ENCODE peak calls at places on chromosomes 16 and 17, in eight cellular contexts. One of them, this sample, is unnamed.

GRCh38 chr16:87543436-87544191 is 50.8 kb upstream of the ZCCHC14 start:
- DNase-seq in T1000: no peak
- DNase-seq in stomach: no peak
- DNase-seq in midbrain: no peak
- DNase-seq in A172: no peak
- DNase-seq in HT-29: no peak
- DNase-seq in GM04504: no peak
- DNase-seq in sciatic nerve: no peak
- DNase-seq in this sample: no peak

GRCh38 chr17:43338886-43339516 is 59.8 kb upstream of the ARL4D start:
- DNase-seq in sciatic nerve: peak
- DNase-seq in GM04504: peak
- DNase-seq in T1000: no peak
- DNase-seq in midbrain: peak
- DNase-seq in A172: peak
- DNase-seq in HT-29: peak
- DNase-seq in stomach: peak
- DNase-seq in this sample: no peak

GRCh38 chr17:10048951-10049350 is 143.9 kb upstream of the RCVRN start:
- DNase-seq in midbrain: peak
- DNase-seq in sciatic nerve: no peak
- DNase-seq in T1000: no peak
- DNase-seq in HT-29: no peak
- DNase-seq in A172: no peak
- DNase-seq in stomach: no peak
- DNase-seq in GM04504: no peak
- DNase-seq in this sample: no peak

GRCh38 chr16:77035361-77035760 is 155.6 kb upstream of the MON1B start:
- DNase-seq in sciatic nerve: no peak
- DNase-seq in GM04504: no peak
- DNase-seq in HT-29: no peak
- DNase-seq in T1000: no peak
- DNase-seq in midbrain: no peak
- DNase-seq in stomach: no peak
- DNase-seq in A172: no peak
- DNase-seq in this sample: no peak

GRCh38 chr16:66728117-66728787 is 23.2 kb downstream of the DYNC1LI2 start:
- DNase-seq in stomach: peak
- DNase-seq in GM04504: no peak
- DNase-seq in midbrain: peak
- DNase-seq in sciatic nerve: no peak
- DNase-seq in T1000: no peak
- DNase-seq in A172: peak
- DNase-seq in HT-29: peak
- DNase-seq in this sample: no peak

GRCh38 chr17:18026408-18026776 is 12.6 kb downstream of the ATPAF2 start:
- DNase-seq in sciatic nerve: no peak
- DNase-seq in stomach: no peak
- DNase-seq in midbrain: peak
- DNase-seq in GM04504: peak
- DNase-seq in A172: peak
- DNase-seq in HT-29: no peak
- DNase-seq in T1000: peak
- DNase-seq in this sample: no peak

GRCh38 chr17:37478187-37478586 is 11.5 kb upstream of the DUSP14 start:
- DNase-seq in T1000: no peak
- DNase-seq in sciatic nerve: no peak
- DNase-seq in HT-29: no peak
- DNase-seq in A172: no peak
- DNase-seq in GM04504: peak
- DNase-seq in midbrain: no peak
- DNase-seq in stomach: no peak
- DNase-seq in this sample: no peak

GRCh38 chr17:75288784-75289121 is 480 bp downstream of the SLC25A19 start:
- DNase-seq in midbrain: no peak
- DNase-seq in stomach: peak
- DNase-seq in A172: peak
- DNase-seq in sciatic nerve: no peak
- DNase-seq in HT-29: peak
- DNase-seq in GM04504: no peak
- DNase-seq in T1000: no peak
- DNase-seq in this sample: no peak

GRCh38 chr16:9259914-9260608 is 168.6 kb downstream of the HAPSTR1 start:
- DNase-seq in T1000: no peak
- DNase-seq in sciatic nerve: no peak
- DNase-seq in A172: no peak
- DNase-seq in midbrain: no peak
- DNase-seq in HT-29: no peak
- DNase-seq in stomach: no peak
- DNase-seq in GM04504: no peak
- DNase-seq in this sample: no peak

GRCh38 chr16:58451945-58452401 is 48.0 kb upstream of the NDRG4 start:
- DNase-seq in stomach: no peak
- DNase-seq in T1000: no peak
- DNase-seq in HT-29: peak
- DNase-seq in GM04504: peak
- DNase-seq in midbrain: no peak
- DNase-seq in A172: peak
- DNase-seq in sciatic nerve: no peak
- DNase-seq in this sample: no peak

GRCh38 chr17:29838961-29839360 is 91.1 kb downstream of the SSH2 start:
- DNase-seq in A172: peak
- DNase-seq in stomach: no peak
- DNase-seq in midbrain: peak
- DNase-seq in T1000: no peak
- DNase-seq in HT-29: no peak
- DNase-seq in GM04504: no peak
- DNase-seq in sciatic nerve: no peak
- DNase-seq in this sample: no peak

GRCh38 chr17:5562172-5562571 is 22.1 kb downstream of the NLRP1 start:
- DNase-seq in A172: no peak
- DNase-seq in sciatic nerve: no peak
- DNase-seq in stomach: no peak
- DNase-seq in midbrain: no peak
- DNase-seq in HT-29: no peak
- DNase-seq in T1000: no peak
- DNase-seq in GM04504: no peak
- DNase-seq in this sample: no peak

GRCh38 chr17:80025140-80025539 is 10.5 kb downstream of the TBC1D16 start:
- DNase-seq in HT-29: no peak
- DNase-seq in stomach: no peak
- DNase-seq in sciatic nerve: no peak
- DNase-seq in GM04504: no peak
- DNase-seq in A172: no peak
- DNase-seq in midbrain: no peak
- DNase-seq in T1000: no peak
- DNase-seq in this sample: no peak

GRCh38 chr17:76888661-76889060 is 20.5 kb downstream of the MGAT5B start:
- DNase-seq in sciatic nerve: no peak
- DNase-seq in A172: no peak
- DNase-seq in midbrain: no peak
- DNase-seq in T1000: no peak
- DNase-seq in GM04504: no peak
- DNase-seq in stomach: no peak
- DNase-seq in HT-29: no peak
- DNase-seq in this sample: no peak

GRCh38 chr17:66354981-66355380 is 52.6 kb downstream of the PRKCA start:
- DNase-seq in midbrain: no peak
- DNase-seq in sciatic nerve: no peak
- DNase-seq in HT-29: no peak
- DNase-seq in GM04504: no peak
- DNase-seq in A172: no peak
- DNase-seq in stomach: no peak
- DNase-seq in T1000: no peak
- DNase-seq in this sample: no peak